ENCODE peak calls at places on chromosomes 7 and 10, in seven cellular contexts. Q, C, N, H, I, X and U are unnamed samples.

GRCh38 chr10:124595143-124595883 is 133.7 kb downstream of the LHPP start:
- DNase-seq in Q (no peak), C (no peak), X (no peak), H (no peak), I (no peak), N (peak), U (no peak)

GRCh38 chr10:69883680-69884375 is 82.1 kb downstream of the COL13A1 start:
- DNase-seq in H (no peak), I (no peak), N (no peak), Q (no peak), C (no peak), X (no peak), U (no peak)

GRCh38 chr7:157676456-157677255 is 339.9 kb downstream of the DNAJB6 start:
- DNase-seq in N (no peak), H (no peak), X (no peak), Q (no peak), I (no peak), C (no peak), U (no peak)

GRCh38 chr7:127885843-127886242 is 145.4 kb downstream of the LRRC4 start:
- DNase-seq in H (peak), X (peak), C (no peak), I (no peak), Q (peak), N (no peak), U (peak)

GRCh38 chr7:126702242-126703016 is 550.3 kb downstream of the GRM8 start:
- DNase-seq in I (no peak), H (no peak), C (no peak), X (no peak), Q (no peak), N (no peak), U (no peak)

GRCh38 chr7:20331231-20331880 is 656 bp downstream of the ITGB8 start:
- DNase-seq in C (peak), I (no peak), Q (peak), X (peak), H (peak), N (peak), U (peak)

GRCh38 chr7:88842217-88842616 is 46.7 kb upstream of the TEX47 start:
- DNase-seq in I (no peak), Q (no peak), X (no peak), C (no peak), N (no peak), H (no peak), U (no peak)

GRCh38 chr10:122232781-122233180 is 38.3 kb upstream of the BTBD16 start:
- DNase-seq in I (no peak), X (peak), C (no peak), N (no peak), H (no peak), Q (no peak), U (no peak)

GRCh38 chr7:108287857-108288256 is 157.7 kb upstream of the LAMB4 start:
- DNase-seq in I (no peak), X (no peak), C (no peak), N (no peak), H (no peak), Q (no peak), U (no peak)

GRCh38 chr10:63522129-63522687 is 1.0 kb downstream of the REEP3 start:
- DNase-seq in N (no peak), X (peak), I (peak), Q (no peak), H (no peak), C (no peak), U (peak)

GRCh38 chr10:63521389-63522128 is at the start of gene REEP3:
- DNase-seq in H (peak), N (peak), C (peak), Q (peak), X (peak), I (peak), U (peak)

GRCh38 chr10:63518690-63519288 is 2.4 kb upstream of the REEP3 start:
- DNase-seq in C (no peak), N (no peak), H (no peak), X (no peak), Q (no peak), I (no peak), U (no peak)

GRCh38 chr10:63523015-63523414 is 1.8 kb downstream of the REEP3 start:
- DNase-seq in N (no peak), H (no peak), Q (no peak), C (no peak), X (no peak), I (no peak), U (no peak)

DNA sequence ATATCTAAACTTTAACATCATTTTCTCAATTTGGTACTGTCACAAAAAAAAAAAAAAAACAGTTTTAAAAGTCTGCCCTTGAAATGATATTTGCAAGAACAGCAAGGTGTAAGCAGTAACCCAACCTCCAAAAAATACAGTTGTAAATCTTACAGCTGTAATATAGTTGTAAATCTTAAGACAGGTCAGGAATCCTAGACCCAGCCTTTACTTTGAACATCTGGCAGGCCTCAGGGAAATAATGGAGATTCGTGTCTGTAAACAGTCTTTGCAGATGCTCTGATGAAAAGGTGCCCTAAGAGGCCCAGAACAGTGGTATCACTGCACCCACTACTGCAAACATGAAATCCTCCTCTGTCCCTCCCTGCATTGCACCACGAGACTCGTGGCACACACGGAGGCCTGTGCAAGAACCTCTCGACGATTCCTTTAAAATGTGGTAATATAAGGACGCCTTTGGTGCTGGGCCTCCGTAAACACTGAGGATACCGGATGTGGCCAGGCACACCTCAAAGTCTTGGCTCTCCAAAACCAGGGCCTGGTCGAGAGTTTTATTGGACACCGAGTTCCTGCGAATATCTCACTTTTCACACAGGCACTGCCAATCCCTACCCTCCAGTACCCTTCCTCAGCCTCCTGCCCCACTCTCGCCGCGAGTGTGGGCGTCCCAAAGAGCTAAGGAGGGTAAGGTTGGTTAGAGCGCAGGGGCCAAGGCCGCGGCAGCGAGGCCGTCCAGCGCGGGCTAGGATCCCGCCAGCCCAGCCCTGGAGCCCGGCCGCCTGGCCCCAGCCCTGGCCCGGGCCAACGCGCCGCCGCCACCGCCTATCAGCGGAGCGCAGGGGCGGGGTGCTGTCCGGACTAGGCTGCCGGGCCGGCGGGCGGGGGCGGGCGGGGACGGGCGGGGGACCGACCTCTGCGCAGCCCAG is 475 bp upstream of the REEP3 start:
- DNase-seq in H (peak), Q (peak), X (peak), N (no peak), C (peak), I (peak), U (peak)
- TF ChIP-seq POLR2A in H (peak), Q (no peak), X (peak), N (no peak), C (no peak), I (peak), U (peak)

GRCh38 chr7:94907420-94908203 is at the start of gene PPP1R9A:
- DNase-seq in H (peak), I (peak), C (peak), X (no peak), Q (peak), N (peak), U (peak)
- TF ChIP-seq POLR2A in H (no peak), I (peak), C (no peak), X (no peak), Q (no peak), N (no peak), U (no peak)

GRCh38 chr7:26179826-26180497 is 20.6 kb downstream of the HNRNPA2B1 start:
- DNase-seq in N (no peak), X (no peak), I (no peak), Q (no peak), H (no peak), C (no peak), U (no peak)
- TF ChIP-seq POLR2A in N (no peak), X (peak), I (no peak), Q (no peak), H (no peak), C (no peak), U (no peak)

GRCh38 chr7:151409555-151410404 is at the start of gene WDR86:
- DNase-seq in X (no peak), N (peak), C (peak), I (no peak), H (no peak), Q (no peak), U (no peak)

GRCh38 chr7:151408498-151408838 is 1.4 kb downstream of the WDR86 start:
- DNase-seq in X (no peak), C (no peak), H (no peak), Q (no peak), N (no peak), I (no peak), U (no peak)

GRCh38 chr7:151406886-151407583 is 2.8 kb downstream of the WDR86 start:
- DNase-seq in N (no peak), H (no peak), Q (no peak), C (no peak), I (no peak), X (no peak), U (no peak)

GRCh38 chr7:151410405-151411390 is 860 bp upstream of the WDR86 start:
- DNase-seq in N (peak), C (peak), H (no peak), X (no peak), I (no peak), Q (no peak), U (no peak)

GRCh38 chr7:151408839-151409554 is 841 bp downstream of the WDR86 start:
- DNase-seq in N (no peak), I (no peak), Q (no peak), C (peak), H (no peak), X (no peak), U (no peak)
- TF ChIP-seq POLR2A in N (no peak), I (no peak), Q (no peak), C (no peak), H (no peak), X (no peak), U (no peak)

DNA sequence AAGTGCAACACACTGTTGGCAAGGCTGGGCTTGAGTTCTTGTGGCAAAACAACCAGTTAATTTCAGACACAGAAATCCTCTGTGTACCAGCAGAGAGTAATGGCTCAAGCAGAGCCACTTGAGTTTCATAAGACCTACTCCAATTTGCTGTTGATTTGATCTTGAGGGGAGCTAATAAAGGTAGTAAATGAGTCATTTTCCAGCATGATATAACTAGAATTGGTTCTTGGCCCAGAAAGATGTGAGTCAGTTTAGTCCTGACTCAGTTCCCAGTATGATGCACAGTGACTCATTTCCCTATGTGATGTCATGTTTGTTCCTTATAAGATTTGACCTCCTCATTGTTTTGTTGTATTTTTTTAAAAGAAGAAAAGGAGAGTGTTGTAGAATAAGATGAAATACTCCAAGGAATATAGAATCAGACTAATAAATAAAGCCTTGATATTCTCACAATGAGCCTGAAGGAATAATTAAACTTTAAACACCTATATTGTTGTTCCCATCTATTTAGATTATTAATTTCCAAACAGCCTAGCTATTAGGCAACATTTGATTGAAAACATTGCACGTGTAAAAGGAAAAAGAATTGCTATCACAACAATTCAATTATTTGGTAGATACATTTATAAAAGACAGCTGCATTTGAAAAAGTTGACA is 186.2 kb downstream of the REEP3 start:
- DNase-seq in H (peak), Q (peak), I (peak), C (peak), N (no peak), X (peak), U (peak)
- TF ChIP-seq POLR2A in H (no peak), Q (no peak), I (no peak), C (no peak), N (no peak), X (no peak), U (peak)

GRCh38 chr10:30058111-30058510 is 1.3 kb downstream of the JCAD start:
- DNase-seq in X (no peak), C (peak), Q (no peak), I (no peak), H (no peak), N (peak), U (no peak)

GRCh38 chr10:30056281-30056680 is 3.1 kb downstream of the JCAD start:
- DNase-seq in H (no peak), I (no peak), X (peak), N (no peak), Q (no peak), C (no peak), U (no peak)

GRCh38 chr10:30057421-30057841 is 2.0 kb downstream of the JCAD start:
- DNase-seq in C (peak), Q (no peak), X (peak), H (no peak), I (peak), N (no peak), U (no peak)

GRCh38 chr10:30055094-30055701 is 4.2 kb downstream of the JCAD start:
- DNase-seq in Q (no peak), N (no peak), X (peak), I (no peak), H (no peak), C (no peak), U (no peak)

DNA sequence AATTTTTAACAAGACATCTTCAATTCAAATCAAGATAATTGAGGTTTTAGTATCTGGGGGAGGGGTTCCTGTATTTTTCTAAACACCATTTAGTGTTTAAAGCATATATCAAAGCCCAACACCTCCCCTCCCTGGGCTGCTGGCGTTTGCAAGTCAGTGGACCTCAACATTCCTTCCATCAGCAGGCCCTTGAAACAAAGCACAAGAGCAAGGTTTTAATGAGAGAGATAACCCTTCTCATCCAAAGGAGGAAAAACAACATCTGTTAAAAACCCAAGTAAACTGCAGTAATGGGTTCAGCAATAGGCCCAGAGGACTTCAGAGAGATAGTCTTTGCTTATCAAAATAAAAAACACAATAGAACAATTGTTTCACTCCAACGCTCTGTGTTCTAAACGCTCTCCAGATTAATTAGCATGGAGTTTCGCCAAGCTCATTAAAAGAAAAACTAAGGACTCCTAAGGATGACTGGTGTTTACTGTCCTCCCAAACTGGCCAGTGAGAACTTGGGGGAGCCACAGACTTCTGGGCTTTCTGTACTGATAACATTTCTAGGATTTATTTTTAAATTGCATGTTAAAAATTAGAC is 2.5 kb downstream of the JCAD start:
- DNase-seq in X (no peak), N (no peak), H (no peak), C (peak), Q (no peak), I (no peak), U (no peak)
- TF ChIP-seq POLR2A in X (no peak), N (no peak), H (no peak), C (no peak), Q (no peak), I (no peak), U (no peak)

GRCh38 chr10:1521741-1522140 is 215.6 kb downstream of the ADARB2 start:
- DNase-seq in I (no peak), Q (no peak), N (no peak), X (no peak), C (no peak), H (no peak), U (no peak)

GRCh38 chr10:1520909-1521565 is 216.3 kb downstream of the ADARB2 start:
- DNase-seq in Q (no peak), N (no peak), I (no peak), H (no peak), C (no peak), X (no peak), U (no peak)

GRCh38 chr10:1519391-1519790 is 217.9 kb downstream of the ADARB2 start:
- DNase-seq in X (no peak), C (no peak), Q (no peak), I (no peak), N (no peak), H (no peak), U (no peak)

GRCh38 chr10:1525354-1526162 is 211.8 kb downstream of the ADARB2 start:
- DNase-seq in I (no peak), H (no peak), N (no peak), Q (no peak), X (no peak), C (no peak), U (no peak)

DNA sequence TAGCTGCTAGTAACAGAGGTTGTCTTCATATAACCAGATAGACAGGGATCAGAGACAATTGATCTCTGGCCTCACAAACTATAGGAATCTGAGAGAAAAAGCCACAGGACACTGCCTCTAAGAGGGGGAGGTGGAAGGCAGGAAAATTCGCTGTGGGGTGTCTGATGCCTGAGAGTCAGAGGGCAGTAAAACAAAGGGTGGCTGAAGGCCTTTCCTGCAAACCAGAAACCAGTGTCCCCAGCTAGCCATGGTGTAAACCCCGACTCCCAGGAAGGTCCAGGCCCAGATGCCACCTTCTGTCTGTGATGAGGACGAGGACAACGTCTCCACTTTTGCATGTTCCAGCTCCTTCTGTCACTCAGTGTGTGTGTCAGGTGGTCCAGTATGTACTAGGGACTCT is 215.1 kb downstream of the ADARB2 start:
- DNase-seq in X (no peak), H (no peak), I (no peak), C (no peak), Q (no peak), N (no peak), U (no peak)
- TF ChIP-seq POLR2A in X (no peak), H (no peak), I (no peak), C (no peak), Q (no peak), N (no peak), U (no peak)

GRCh38 chr7:42475082-42475481 is 238.1 kb upstream of the GLI3 start:
- DNase-seq in H (no peak), Q (no peak), I (no peak), C (no peak), N (no peak), X (no peak), U (no peak)

GRCh38 chr7:42476255-42476654 is 239.2 kb upstream of the GLI3 start:
- DNase-seq in C (no peak), H (no peak), I (no peak), X (no peak), N (no peak), Q (no peak), U (no peak)

GRCh38 chr7:42471573-42472174 is 234.7 kb upstream of the GLI3 start:
- DNase-seq in Q (no peak), I (no peak), H (no peak), X (no peak), N (no peak), C (no peak), U (no peak)
- TF ChIP-seq POLR2A in Q (no peak), I (no peak), H (no peak), X (no peak), N (no peak), C (no peak), U (no peak)

DNA sequence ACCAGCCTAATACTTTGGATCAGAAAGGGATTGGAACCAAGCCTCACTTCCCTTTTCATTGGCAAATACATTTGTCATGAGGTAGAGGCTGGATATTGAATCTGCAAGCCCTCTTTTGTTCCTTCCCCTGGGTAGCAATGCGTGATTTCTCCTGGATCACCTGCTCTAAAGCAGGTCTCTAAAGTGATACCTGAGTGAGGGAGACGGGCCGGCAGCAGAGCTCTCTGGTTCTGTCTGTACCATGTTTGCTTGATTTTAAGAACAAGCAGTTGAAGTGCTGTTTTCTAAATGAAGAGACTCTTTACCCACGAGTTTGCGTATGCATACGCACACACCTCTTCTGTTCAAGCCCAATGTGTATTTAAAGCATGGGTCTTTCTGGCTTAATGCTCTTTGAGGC is 41.1 kb downstream of the GARS1 start:
- DNase-seq in N (no peak), H (no peak), Q (no peak), I (no peak), X (no peak), C (no peak), U (no peak)
- TF ChIP-seq POLR2A in N (no peak), H (no peak), Q (no peak), I (no peak), X (no peak), C (no peak), U (no peak)

GRCh38 chr10:73248259-73248724 is 1.2 kb upstream of the DNAJC9 start:
- DNase-seq in H (no peak), C (no peak), Q (no peak), X (no peak), N (no peak), I (no peak), U (no peak)
- TF ChIP-seq POLR2A in H (no peak), C (no peak), Q (no peak), X (no peak), N (no peak), I (no peak), U (no peak)